ENCODE peak calls at places on chromosomes 3 and 15, in five cellular contexts. B is CD4-positive, CD25-positive, alpha-beta regulatory T cell; U is stimulated activated CD4-positive, alpha-beta T cell treated with anti-CD3 and anti-CD28 coated beads, Interleukin-1b, Interleukin-23, amount 100 ng/mL, for 24 hours; Q is PC-3; R is HS-5. F is an unnamed sample.

GRCh38 chr15:68550498-68551295 is 28.1 kb upstream of the CORO2B start:
- DNase-seq in B (peak; percentile 52), U (peak; percentile 64), Q (peak; percentile 75), R (no peak), F (peak; percentile 91)

GRCh38 chr3:106435899-106436453 is 567.2 kb upstream of the CBLB start:
- DNase-seq in B (no peak), U (no peak), Q (no peak), R (no peak), F (no peak)

GRCh38 chr3:138935864-138936762 is 10.8 kb downstream of the FOXL2 start:
- DNase-seq in B (peak; percentile 63), U (peak; percentile 64), Q (peak; percentile 71), R (no peak), F (peak; percentile 60)

GRCh38 chr3:138945646-138946553 is 1.0 kb downstream of the FOXL2 start:
- DNase-seq in B (no peak), U (no peak), Q (no peak), R (no peak), F (no peak)

GRCh38 chr15:80563372-80563997 is 131.6 kb upstream of the ABHD17C start:
- DNase-seq in B (no peak), U (no peak), Q (no peak), R (no peak), F (no peak)

GRCh38 chr3:52233968-52234367 is 5.0 kb downstream of the TWF2 start:
- DNase-seq in B (no peak), U (no peak), Q (no peak), R (no peak), F (no peak)

GRCh38 chr3:56630966-56631365 is 52.1 kb downstream of the TASOR start:
- DNase-seq in B (no peak), U (no peak), Q (no peak), R (no peak), F (no peak)

GRCh38 chr15:42155546-42156265 is 730 bp downstream of the PLA2G4F start:
- DNase-seq in B (no peak), U (no peak), Q (peak; percentile 76), R (no peak), F (no peak)

GRCh38 chr3:32480596-32480995 is 22.1 kb downstream of the CMTM6 start:
- DNase-seq in B (no peak), U (no peak), Q (no peak), R (no peak), F (no peak)

F was measured in mesothelial cell of epicardium.